ENCODE peak calls at places on chromosomes 16 and 17, in eight cellular contexts. V is psoas muscle; G is Panc1; Z is AG09319; S is ovary; T is GM13976; B is CD8-positive, alpha-beta T cell; X is cardiac fibroblast. C is an unnamed sample.
A peak's percentile ranks its signal among the peaks of the same experiment; 100 is the strongest.

GRCh38 chr17:67221062-67221998 is 23.7 kb downstream of the HELZ start:
- DNase-seq in V (no peak), G (no peak), Z (no peak), S (no peak), T (peak; percentile 47), B (peak; percentile 50), X (peak; percentile 73), C (peak; percentile 37)

GRCh38 chr17:67289174-67289876 is 44.3 kb upstream of the HELZ start:
- DNase-seq in V (peak; percentile 83), G (no peak), Z (peak; percentile 29), S (peak; percentile 83), T (no peak), B (no peak), X (peak; percentile 68), C (no peak)

GRCh38 chr16:15677447-15677846 is 27.4 kb downstream of the NDE1 start:
- DNase-seq in V (no peak), G (no peak), Z (no peak), S (no peak), T (no peak), B (no peak), X (no peak), C (no peak)

GRCh38 chr17:77214743-77215142 is 74.0 kb downstream of the SEC14L1 start:
- DNase-seq in V (no peak), G (no peak), Z (no peak), S (no peak), T (no peak), B (peak; percentile 26), X (peak; percentile 46), C (no peak)

GRCh38 chr17:4856271-4856936 is 23.3 kb downstream of the MINK1 start:
- DNase-seq in V (no peak), G (no peak), Z (no peak), S (no peak), T (no peak), B (no peak), X (no peak), C (no peak)

GRCh38 chr16:13780406-13780805 is 139.5 kb upstream of the ERCC4 start:
- DNase-seq in V (no peak), G (no peak), Z (no peak), S (no peak), T (no peak), B (no peak), X (no peak), C (no peak)

GRCh38 chr17:19482571-19482970 is 51.1 kb upstream of the SLC47A1 start:
- DNase-seq in V (no peak), G (no peak), Z (no peak), S (no peak), T (no peak), B (no peak), X (peak; percentile 32), C (no peak)

GRCh38 chr17:77886387-77886728 is 72.1 kb upstream of the TNRC6C start:
- DNase-seq in V (peak; percentile 44), G (no peak), Z (no peak), S (no peak), T (no peak), B (no peak), X (no peak), C (no peak)

GRCh38 chr16:75247249-75247648 is 4.2 kb downstream of the BCAR1 start:
- DNase-seq in V (no peak), G (no peak), Z (no peak), S (no peak), T (no peak), B (no peak), X (no peak), C (no peak)

GRCh38 chr17:44928950-44929720 is 13.8 kb upstream of the GFAP start:
- DNase-seq in V (no peak), G (no peak), Z (no peak), S (no peak), T (no peak), B (no peak), X (no peak), C (no peak)

GRCh38 chr17:79850571-79851460 is 11.6 kb upstream of the CBX4 start:
- DNase-seq in V (no peak), G (no peak), Z (no peak), S (no peak), T (no peak), B (no peak), X (peak; percentile 86), C (no peak)

GRCh38 chr16:77435240-77435819 is 496 bp upstream of the ADAMTS18 start:
- DNase-seq in V (no peak), G (no peak), Z (no peak), S (no peak), T (no peak), B (no peak), X (no peak), C (no peak)

GRCh38 chr17:74558882-74559519 is 8.3 kb downstream of the CD300H start:
- DNase-seq in V (no peak), G (no peak), Z (no peak), S (no peak), T (no peak), B (no peak), X (no peak), C (no peak)

GRCh38 chr16:20192801-20193200 is 119.1 kb upstream of the GPR139 start:
- DNase-seq in V (no peak), G (no peak), Z (no peak), S (no peak), T (no peak), B (no peak), X (no peak), C (no peak)

GRCh38 chr16:48538746-48539484 is 71.1 kb downstream of the N4BP1 start:
- DNase-seq in V (no peak), G (no peak), Z (no peak), S (no peak), T (peak; percentile 39), B (no peak), X (no peak), C (no peak)

GRCh38 chr17:73838815-73839214 is 194.6 kb upstream of the SDK2 start:
- DNase-seq in V (no peak), G (no peak), Z (no peak), S (no peak), T (no peak), B (no peak), X (no peak), C (no peak)

GRCh38 chr17:60106377-60107059 is 27.8 kb upstream of the HEATR6 start:
- DNase-seq in V (no peak), G (no peak), Z (no peak), S (no peak), T (no peak), B (no peak), X (peak; percentile 72), C (no peak)

DNA sequence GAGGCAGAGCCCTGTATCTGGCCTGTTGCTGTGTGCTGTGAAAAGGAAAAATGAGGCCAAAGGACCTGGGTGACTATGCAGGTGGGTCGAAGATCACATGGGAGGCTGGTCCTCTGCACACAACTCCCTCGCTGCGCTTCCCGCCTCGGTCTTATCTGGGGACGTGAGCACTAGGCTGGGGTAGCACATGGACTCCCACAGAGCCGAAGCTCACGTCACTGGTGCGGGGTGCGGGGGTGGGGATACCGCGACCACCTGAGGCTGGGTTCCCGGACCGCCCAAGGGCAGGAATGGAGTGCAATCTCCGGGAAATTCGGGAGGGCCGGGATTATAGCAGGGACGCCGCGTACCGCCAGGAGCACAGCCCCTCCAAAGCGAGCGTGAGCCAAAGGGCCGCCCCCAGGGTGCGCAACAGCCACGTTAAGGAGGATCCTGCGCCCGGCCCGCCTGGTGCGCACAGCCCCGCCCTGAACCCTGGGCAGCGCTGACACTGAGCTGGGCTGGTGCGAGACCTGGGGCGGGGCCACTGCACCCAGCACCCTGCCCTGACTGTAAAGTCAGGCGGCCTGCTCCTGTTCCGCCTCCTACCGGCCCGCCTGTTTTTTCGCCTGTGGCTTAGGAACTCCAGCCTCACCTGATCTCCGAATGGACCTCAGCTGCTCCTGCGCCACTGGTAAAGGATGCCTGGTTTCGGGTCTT is 4.8 kb downstream of the MT1A start:
- DNase-seq in V (peak; percentile 80), G (no peak), Z (no peak), S (peak; percentile 57), T (peak; percentile 54), B (peak; percentile 79), X (peak; percentile 63), C (no peak)
- TF ChIP-seq CTCF in V (peak; percentile 36), G (peak; percentile 67), Z (peak; percentile 25), S (peak; percentile 23), T (no peak), B (peak; percentile 19), X (peak; percentile 39), C (no peak)

GRCh38 chr16:1052791-1053521 is 19.6 kb upstream of the SSTR5 start:
- DNase-seq in V (no peak), G (no peak), Z (no peak), S (no peak), T (no peak), B (no peak), X (no peak), C (no peak)
- TF ChIP-seq CTCF in V (no peak), G (no peak), Z (no peak), S (no peak), T (no peak), B (no peak), X (no peak), C (no peak)

GRCh38 chr17:58338454-58338841 is 9.9 kb upstream of the TSPOAP1 start:
- DNase-seq in V (no peak), G (no peak), Z (no peak), S (no peak), T (no peak), B (no peak), X (no peak), C (no peak)
- TF ChIP-seq CTCF in V (no peak), G (no peak), Z (no peak), S (no peak), T (no peak), B (no peak), X (no peak), C (no peak)

GRCh38 chr17:909642-910323 is 69.8 kb downstream of the NXN start:
- DNase-seq in V (no peak), G (no peak), Z (no peak), S (no peak), T (no peak), B (no peak), X (peak; percentile 33), C (no peak)
- TF ChIP-seq CTCF in V (no peak), G (no peak), Z (no peak), S (no peak), T (no peak), B (no peak), X (no peak), C (no peak)